ENCODE peak calls at places on chromosomes 16 and 17, in eight cellular contexts. I is BE2C, X is transverse colon, H is lung, O is GM23338, G is IMR-90, D is neural progenitor cell, U is thoracic aorta. C is an unnamed sample.
A peak's percentile ranks its signal among the peaks of the same experiment; 100 is the strongest.

GRCh38 chr17:42526031-42526444 is 10.0 kb upstream of the NAGLU start:
- DNase-seq in D (no peak), H (no peak), G (peak; percentile 66), O (no peak), X (peak; percentile 49), I (no peak), U (no peak), C (peak; percentile 21)

GRCh38 chr16:50841081-50841886 is 99.4 kb downstream of the CYLD start:
- DNase-seq in U (no peak), G (no peak), D (peak; percentile 13), H (no peak), O (peak; percentile 78), X (no peak), I (no peak), C (no peak)

GRCh38 chr17:47729486-47729885 is 3.5 kb upstream of the TBX21 start:
- DNase-seq in G (no peak), O (no peak), D (no peak), H (no peak), X (no peak), U (no peak), I (peak; percentile 1), C (no peak)

GRCh38 chr17:7440823-7441174 is 1.5 kb downstream of the FGF11 start:
- DNase-seq in D (peak; percentile 66), H (no peak), U (no peak), O (peak; percentile 71), G (no peak), X (peak; percentile 28), I (peak; percentile 56), C (peak; percentile 25)

GRCh38 chr17:66255112-66255511 is 25.9 kb upstream of the APOH start:
- DNase-seq in I (peak; percentile 35), D (peak; percentile 73), G (peak; percentile 83), X (no peak), O (peak; percentile 78), U (no peak), H (no peak), C (peak; percentile 73)

GRCh38 chr16:29708917-29709600 is 30.1 kb downstream of the QPRT start:
- DNase-seq in H (no peak), G (no peak), D (peak; percentile 44), I (no peak), O (peak; percentile 96), X (no peak), U (no peak), C (no peak)

GRCh38 chr16:637081-638018 is 1.2 kb upstream of the METTL26 start:
- DNase-seq in G (peak; percentile 81), H (peak; percentile 92), X (peak; percentile 92), D (peak; percentile 73), O (peak; percentile 90), U (peak; percentile 60), I (peak; percentile 97), C (no peak)

GRCh38 chr17:12998461-12998860 is 19.4 kb downstream of the ELAC2 start:
- DNase-seq in I (no peak), O (no peak), U (no peak), D (no peak), X (no peak), G (no peak), H (no peak), C (no peak)

GRCh38 chr16:70374213-70374612 is 27.5 kb downstream of the DDX19A start:
- DNase-seq in I (no peak), O (no peak), H (no peak), X (no peak), U (no peak), D (no peak), G (no peak), C (no peak)
- H3K36me3 ChIP-seq in I (peaks cover 72% of the 10 kb centered on the region), O (peaks cover 22% of the 10 kb centered on the region), H (peaks cover 3% of the 10 kb centered on the region), X (peaks cover 24% of the 10 kb centered on the region), U (peaks cover 29% of the 10 kb centered on the region), D (peaks cover 4% of the 10 kb centered on the region), G (peaks cover 42% of the 10 kb centered on the region), C (peaks cover 14% of the 10 kb centered on the region)

GRCh38 chr17:80927791-80928216 is 63.8 kb upstream of the CHMP6 start:
- DNase-seq in G (peak; percentile 11), X (no peak), U (no peak), I (no peak), O (no peak), D (peak; percentile 66), H (no peak), C (no peak)
- TF ChIP-seq CTCF in G (no peak), X (no peak), U (no peak), I (no peak), O (no peak), D (peak; percentile 52), H (peak; percentile 26), C (no peak)

GRCh38 chr16:83906690-83907089 is 7.8 kb downstream of the MLYCD start:
- DNase-seq in U (no peak), H (no peak), I (no peak), X (no peak), D (no peak), G (peak; percentile 31), O (no peak), C (no peak)
- H3K36me3 ChIP-seq in U (peaks cover 23% of the 10 kb centered on the region), H (peaks cover 11% of the 10 kb centered on the region), I (no peaks in the 10 kb centered on the region), X (peaks cover 13% of the 10 kb centered on the region), D (no peaks in the 10 kb centered on the region), G (peaks cover 18% of the 10 kb centered on the region), O (peaks cover 3% of the 10 kb centered on the region), C (peaks cover 1% of the 10 kb centered on the region)

GRCh38 chr17:37650419-37651003 is 7.3 kb upstream of the DDX52 start:
- DNase-seq in X (peak; percentile 41), H (no peak), D (peak; percentile 74), O (peak; percentile 66), U (no peak), I (peak; percentile 13), G (peak; percentile 59), C (peak; percentile 40)
- TF ChIP-seq CTCF in X (peak; percentile 35), H (no peak), D (peak; percentile 73), O (peak; percentile 66), U (no peak), I (peak; percentile 51), G (peak; percentile 71), C (peak; percentile 51)

DNA sequence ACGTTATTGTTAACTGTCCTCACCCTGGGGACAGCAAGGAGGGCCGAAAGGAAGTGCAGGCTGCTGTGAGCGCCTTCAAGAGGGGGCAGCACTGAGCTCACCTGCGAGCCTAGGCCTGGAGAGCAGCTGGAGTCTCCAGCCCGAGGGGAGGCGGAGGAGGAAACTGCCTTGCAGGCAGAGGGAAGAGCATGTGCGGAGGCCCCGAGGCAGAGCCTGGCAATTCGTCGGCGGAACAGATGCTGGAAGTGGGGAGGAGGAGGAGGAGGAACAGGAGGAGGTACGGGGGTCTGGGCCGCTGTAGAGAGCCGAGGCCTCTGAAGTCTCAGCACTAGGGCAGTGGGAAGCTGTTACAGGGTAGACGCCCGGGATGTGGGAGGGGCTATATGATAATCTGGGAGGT is 49.6 kb upstream of the PLCG2 start:
- DNase-seq in U (no peak), H (no peak), D (peak; percentile 60), G (no peak), I (peak; percentile 34), O (peak; percentile 89), X (no peak), C (no peak)
- H3K36me3 ChIP-seq in U (no peaks in the 10 kb centered on the region), H (no peaks in the 10 kb centered on the region), D (no peaks in the 10 kb centered on the region), G (no peaks in the 10 kb centered on the region), I (no peaks in the 10 kb centered on the region), O (no peaks in the 10 kb centered on the region), X (no peaks in the 10 kb centered on the region), C (no peaks in the 10 kb centered on the region)